ENCODE peak calls at places on chromosomes 7 and 10, in nine cellular contexts. One of them, this sample, is unnamed.

GRCh38 chr7:106170216-106170615 is 58.1 kb upstream of the SYPL1 start:
- DNase-seq in HT-29: no peak
- DNase-seq in stimulated activated CD4-positive, alpha-beta T cell treated with anti-CD3 and anti-CD28 coated beads, Interleukin-1b, Interleukin-23, amount 100 ng/mL, for 48 hours: no peak
- DNase-seq in T follicular helper cell: no peak
- DNase-seq in EL: no peak
- DNase-seq in NCI-H1436: no peak
- DNase-seq in stimulated activated naive CD8-positive, alpha-beta T cell treated with anti-CD3 and anti-CD28 coated beads, Interleukin-15, Interleukin-2, amounts not matched to agents 100 U/mL and 50 U/mL, for 24 hours: no peak
- DNase-seq in A549: no peak
- DNase-seq in activated T-helper 1 cell treated with anti-CD3 and anti-CD28 coated beads, Interleukin-2, amount 50 U/mL, for 16 hours: no peak
- DNase-seq in this sample: no peak

GRCh38 chr7:44325811-44326241 is 432 bp upstream of the CAMK2B start:
- DNase-seq in HT-29: no peak
- DNase-seq in stimulated activated CD4-positive, alpha-beta T cell treated with anti-CD3 and anti-CD28 coated beads, Interleukin-1b, Interleukin-23, amount 100 ng/mL, for 48 hours: no peak
- DNase-seq in T follicular helper cell: no peak
- DNase-seq in EL: no peak
- DNase-seq in NCI-H1436: no peak
- DNase-seq in stimulated activated naive CD8-positive, alpha-beta T cell treated with anti-CD3 and anti-CD28 coated beads, Interleukin-15, Interleukin-2, amounts not matched to agents 100 U/mL and 50 U/mL, for 24 hours: no peak
- DNase-seq in A549: peak; percentile 31
- DNase-seq in activated T-helper 1 cell treated with anti-CD3 and anti-CD28 coated beads, Interleukin-2, amount 50 U/mL, for 16 hours: no peak
- DNase-seq in this sample: no peak

GRCh38 chr10:46289209-46289810 is 2.5 kb downstream of the ANTXRL start:
- DNase-seq in HT-29: no peak
- DNase-seq in stimulated activated CD4-positive, alpha-beta T cell treated with anti-CD3 and anti-CD28 coated beads, Interleukin-1b, Interleukin-23, amount 100 ng/mL, for 48 hours: no peak
- DNase-seq in T follicular helper cell: no peak
- DNase-seq in EL: no peak
- DNase-seq in NCI-H1436: no peak
- DNase-seq in stimulated activated naive CD8-positive, alpha-beta T cell treated with anti-CD3 and anti-CD28 coated beads, Interleukin-15, Interleukin-2, amounts not matched to agents 100 U/mL and 50 U/mL, for 24 hours: no peak
- DNase-seq in A549: no peak
- DNase-seq in activated T-helper 1 cell treated with anti-CD3 and anti-CD28 coated beads, Interleukin-2, amount 50 U/mL, for 16 hours: no peak
- DNase-seq in this sample: no peak

GRCh38 chr7:150753826-150754603 is 16.8 kb downstream of the GIMAP5 start:
- DNase-seq in HT-29: peak; percentile 23
- DNase-seq in stimulated activated CD4-positive, alpha-beta T cell treated with anti-CD3 and anti-CD28 coated beads, Interleukin-1b, Interleukin-23, amount 100 ng/mL, for 48 hours: no peak
- DNase-seq in T follicular helper cell: no peak
- DNase-seq in EL: no peak
- DNase-seq in NCI-H1436: no peak
- DNase-seq in stimulated activated naive CD8-positive, alpha-beta T cell treated with anti-CD3 and anti-CD28 coated beads, Interleukin-15, Interleukin-2, amounts not matched to agents 100 U/mL and 50 U/mL, for 24 hours: peak; percentile 39
- DNase-seq in A549: no peak
- DNase-seq in activated T-helper 1 cell treated with anti-CD3 and anti-CD28 coated beads, Interleukin-2, amount 50 U/mL, for 16 hours: no peak
- DNase-seq in this sample: no peak

GRCh38 chr7:141161959-141162547 is 88.2 kb downstream of the TMEM178B start:
- DNase-seq in HT-29: no peak
- DNase-seq in stimulated activated CD4-positive, alpha-beta T cell treated with anti-CD3 and anti-CD28 coated beads, Interleukin-1b, Interleukin-23, amount 100 ng/mL, for 48 hours: no peak
- DNase-seq in T follicular helper cell: no peak
- DNase-seq in EL: no peak
- DNase-seq in NCI-H1436: no peak
- DNase-seq in stimulated activated naive CD8-positive, alpha-beta T cell treated with anti-CD3 and anti-CD28 coated beads, Interleukin-15, Interleukin-2, amounts not matched to agents 100 U/mL and 50 U/mL, for 24 hours: no peak
- DNase-seq in A549: no peak
- DNase-seq in activated T-helper 1 cell treated with anti-CD3 and anti-CD28 coated beads, Interleukin-2, amount 50 U/mL, for 16 hours: no peak
- DNase-seq in this sample: no peak

GRCh38 chr7:17948503-17949238 is 8.4 kb upstream of the SNX13 start:
- DNase-seq in HT-29: no peak
- DNase-seq in stimulated activated CD4-positive, alpha-beta T cell treated with anti-CD3 and anti-CD28 coated beads, Interleukin-1b, Interleukin-23, amount 100 ng/mL, for 48 hours: no peak
- DNase-seq in T follicular helper cell: no peak
- DNase-seq in EL: no peak
- DNase-seq in NCI-H1436: no peak
- DNase-seq in stimulated activated naive CD8-positive, alpha-beta T cell treated with anti-CD3 and anti-CD28 coated beads, Interleukin-15, Interleukin-2, amounts not matched to agents 100 U/mL and 50 U/mL, for 24 hours: no peak
- DNase-seq in A549: no peak
- DNase-seq in activated T-helper 1 cell treated with anti-CD3 and anti-CD28 coated beads, Interleukin-2, amount 50 U/mL, for 16 hours: no peak
- DNase-seq in this sample: no peak

GRCh38 chr7:79051915-79052314 is 401.6 kb downstream of the MAGI2 start:
- DNase-seq in HT-29: no peak
- DNase-seq in stimulated activated CD4-positive, alpha-beta T cell treated with anti-CD3 and anti-CD28 coated beads, Interleukin-1b, Interleukin-23, amount 100 ng/mL, for 48 hours: no peak
- DNase-seq in T follicular helper cell: no peak
- DNase-seq in EL: no peak
- DNase-seq in NCI-H1436: no peak
- DNase-seq in stimulated activated naive CD8-positive, alpha-beta T cell treated with anti-CD3 and anti-CD28 coated beads, Interleukin-15, Interleukin-2, amounts not matched to agents 100 U/mL and 50 U/mL, for 24 hours: no peak
- DNase-seq in A549: no peak
- DNase-seq in activated T-helper 1 cell treated with anti-CD3 and anti-CD28 coated beads, Interleukin-2, amount 50 U/mL, for 16 hours: no peak
- DNase-seq in this sample: no peak

GRCh38 chr7:45089314-45089891 is 634 bp upstream of the NACAD start:
- DNase-seq in HT-29: peak; percentile 52
- DNase-seq in stimulated activated CD4-positive, alpha-beta T cell treated with anti-CD3 and anti-CD28 coated beads, Interleukin-1b, Interleukin-23, amount 100 ng/mL, for 48 hours: peak; percentile 77
- DNase-seq in T follicular helper cell: peak; percentile 44
- DNase-seq in EL: peak; percentile 63
- DNase-seq in NCI-H1436: peak; percentile 86
- DNase-seq in stimulated activated naive CD8-positive, alpha-beta T cell treated with anti-CD3 and anti-CD28 coated beads, Interleukin-15, Interleukin-2, amounts not matched to agents 100 U/mL and 50 U/mL, for 24 hours: peak; percentile 77
- DNase-seq in A549: peak; percentile 61
- DNase-seq in activated T-helper 1 cell treated with anti-CD3 and anti-CD28 coated beads, Interleukin-2, amount 50 U/mL, for 16 hours: no peak
- DNase-seq in this sample: peak; percentile 32

GRCh38 chr7:139118803-139119485 is 9.4 kb upstream of the ZC3HAV1 start:
- DNase-seq in HT-29: no peak
- DNase-seq in stimulated activated CD4-positive, alpha-beta T cell treated with anti-CD3 and anti-CD28 coated beads, Interleukin-1b, Interleukin-23, amount 100 ng/mL, for 48 hours: no peak
- DNase-seq in T follicular helper cell: no peak
- DNase-seq in EL: no peak
- DNase-seq in NCI-H1436: no peak
- DNase-seq in stimulated activated naive CD8-positive, alpha-beta T cell treated with anti-CD3 and anti-CD28 coated beads, Interleukin-15, Interleukin-2, amounts not matched to agents 100 U/mL and 50 U/mL, for 24 hours: peak; percentile 43
- DNase-seq in A549: no peak
- DNase-seq in activated T-helper 1 cell treated with anti-CD3 and anti-CD28 coated beads, Interleukin-2, amount 50 U/mL, for 16 hours: no peak
- DNase-seq in this sample: no peak

GRCh38 chr7:129665013-129665401 is 53.5 kb downstream of the NRF1 start:
- DNase-seq in HT-29: no peak
- DNase-seq in stimulated activated CD4-positive, alpha-beta T cell treated with anti-CD3 and anti-CD28 coated beads, Interleukin-1b, Interleukin-23, amount 100 ng/mL, for 48 hours: no peak
- DNase-seq in T follicular helper cell: no peak
- DNase-seq in EL: peak; percentile 96
- DNase-seq in NCI-H1436: no peak
- DNase-seq in stimulated activated naive CD8-positive, alpha-beta T cell treated with anti-CD3 and anti-CD28 coated beads, Interleukin-15, Interleukin-2, amounts not matched to agents 100 U/mL and 50 U/mL, for 24 hours: no peak
- DNase-seq in A549: peak; percentile 83
- DNase-seq in activated T-helper 1 cell treated with anti-CD3 and anti-CD28 coated beads, Interleukin-2, amount 50 U/mL, for 16 hours: no peak
- DNase-seq in this sample: no peak

GRCh38 chr7:44289341-44290249 is 35.8 kb downstream of the CAMK2B start:
- DNase-seq in HT-29: no peak
- DNase-seq in stimulated activated CD4-positive, alpha-beta T cell treated with anti-CD3 and anti-CD28 coated beads, Interleukin-1b, Interleukin-23, amount 100 ng/mL, for 48 hours: no peak
- DNase-seq in T follicular helper cell: no peak
- DNase-seq in EL: no peak
- DNase-seq in NCI-H1436: no peak
- DNase-seq in stimulated activated naive CD8-positive, alpha-beta T cell treated with anti-CD3 and anti-CD28 coated beads, Interleukin-15, Interleukin-2, amounts not matched to agents 100 U/mL and 50 U/mL, for 24 hours: no peak
- DNase-seq in A549: no peak
- DNase-seq in activated T-helper 1 cell treated with anti-CD3 and anti-CD28 coated beads, Interleukin-2, amount 50 U/mL, for 16 hours: no peak
- DNase-seq in this sample: no peak

GRCh38 chr10:42864575-42864974 is 82.0 kb downstream of the BMS1 start:
- DNase-seq in HT-29: peak; percentile 23
- DNase-seq in stimulated activated CD4-positive, alpha-beta T cell treated with anti-CD3 and anti-CD28 coated beads, Interleukin-1b, Interleukin-23, amount 100 ng/mL, for 48 hours: no peak
- DNase-seq in T follicular helper cell: no peak
- DNase-seq in EL: peak; percentile 26
- DNase-seq in NCI-H1436: no peak
- DNase-seq in stimulated activated naive CD8-positive, alpha-beta T cell treated with anti-CD3 and anti-CD28 coated beads, Interleukin-15, Interleukin-2, amounts not matched to agents 100 U/mL and 50 U/mL, for 24 hours: no peak
- DNase-seq in A549: peak; percentile 54
- DNase-seq in activated T-helper 1 cell treated with anti-CD3 and anti-CD28 coated beads, Interleukin-2, amount 50 U/mL, for 16 hours: no peak
- DNase-seq in this sample: no peak

GRCh38 chr10:124010563-124011131 is 82.8 kb downstream of the CHST15 start:
- DNase-seq in HT-29: no peak
- DNase-seq in stimulated activated CD4-positive, alpha-beta T cell treated with anti-CD3 and anti-CD28 coated beads, Interleukin-1b, Interleukin-23, amount 100 ng/mL, for 48 hours: no peak
- DNase-seq in T follicular helper cell: no peak
- DNase-seq in EL: no peak
- DNase-seq in NCI-H1436: no peak
- DNase-seq in stimulated activated naive CD8-positive, alpha-beta T cell treated with anti-CD3 and anti-CD28 coated beads, Interleukin-15, Interleukin-2, amounts not matched to agents 100 U/mL and 50 U/mL, for 24 hours: no peak
- DNase-seq in A549: no peak
- DNase-seq in activated T-helper 1 cell treated with anti-CD3 and anti-CD28 coated beads, Interleukin-2, amount 50 U/mL, for 16 hours: no peak
- DNase-seq in this sample: no peak

GRCh38 chr10:74047304-74047703 is 49.4 kb downstream of the VCL start:
- DNase-seq in HT-29: no peak
- DNase-seq in stimulated activated CD4-positive, alpha-beta T cell treated with anti-CD3 and anti-CD28 coated beads, Interleukin-1b, Interleukin-23, amount 100 ng/mL, for 48 hours: no peak
- DNase-seq in T follicular helper cell: no peak
- DNase-seq in EL: peak; percentile 88
- DNase-seq in NCI-H1436: no peak
- DNase-seq in stimulated activated naive CD8-positive, alpha-beta T cell treated with anti-CD3 and anti-CD28 coated beads, Interleukin-15, Interleukin-2, amounts not matched to agents 100 U/mL and 50 U/mL, for 24 hours: no peak
- DNase-seq in A549: no peak
- DNase-seq in activated T-helper 1 cell treated with anti-CD3 and anti-CD28 coated beads, Interleukin-2, amount 50 U/mL, for 16 hours: no peak
- DNase-seq in this sample: no peak

GRCh38 chr10:88282876-88283275 is 300.2 kb downstream of the RNLS start:
- DNase-seq in HT-29: no peak
- DNase-seq in stimulated activated CD4-positive, alpha-beta T cell treated with anti-CD3 and anti-CD28 coated beads, Interleukin-1b, Interleukin-23, amount 100 ng/mL, for 48 hours: no peak
- DNase-seq in T follicular helper cell: no peak
- DNase-seq in EL: no peak
- DNase-seq in NCI-H1436: no peak
- DNase-seq in stimulated activated naive CD8-positive, alpha-beta T cell treated with anti-CD3 and anti-CD28 coated beads, Interleukin-15, Interleukin-2, amounts not matched to agents 100 U/mL and 50 U/mL, for 24 hours: no peak
- DNase-seq in A549: no peak
- DNase-seq in activated T-helper 1 cell treated with anti-CD3 and anti-CD28 coated beads, Interleukin-2, amount 50 U/mL, for 16 hours: no peak
- DNase-seq in this sample: no peak

GRCh38 chr7:130996841-130997231 is 262.8 kb upstream of the KLF14 start:
- DNase-seq in HT-29: peak; percentile 93
- DNase-seq in stimulated activated CD4-positive, alpha-beta T cell treated with anti-CD3 and anti-CD28 coated beads, Interleukin-1b, Interleukin-23, amount 100 ng/mL, for 48 hours: peak; percentile 56
- DNase-seq in T follicular helper cell: no peak
- DNase-seq in EL: peak; percentile 24
- DNase-seq in NCI-H1436: peak; percentile 41
- DNase-seq in stimulated activated naive CD8-positive, alpha-beta T cell treated with anti-CD3 and anti-CD28 coated beads, Interleukin-15, Interleukin-2, amounts not matched to agents 100 U/mL and 50 U/mL, for 24 hours: peak; percentile 51
- DNase-seq in A549: peak; percentile 69
- DNase-seq in activated T-helper 1 cell treated with anti-CD3 and anti-CD28 coated beads, Interleukin-2, amount 50 U/mL, for 16 hours: no peak
- DNase-seq in this sample: no peak

GRCh38 chr7:35906191-35906908 is 105.5 kb downstream of the SEPTIN7 start:
- DNase-seq in HT-29: peak; percentile 92
- DNase-seq in stimulated activated CD4-positive, alpha-beta T cell treated with anti-CD3 and anti-CD28 coated beads, Interleukin-1b, Interleukin-23, amount 100 ng/mL, for 48 hours: peak; percentile 49
- DNase-seq in T follicular helper cell: peak; percentile 58
- DNase-seq in EL: peak; percentile 74
- DNase-seq in NCI-H1436: peak; percentile 63
- DNase-seq in stimulated activated naive CD8-positive, alpha-beta T cell treated with anti-CD3 and anti-CD28 coated beads, Interleukin-15, Interleukin-2, amounts not matched to agents 100 U/mL and 50 U/mL, for 24 hours: peak; percentile 64
- DNase-seq in A549: peak; percentile 84
- DNase-seq in activated T-helper 1 cell treated with anti-CD3 and anti-CD28 coated beads, Interleukin-2, amount 50 U/mL, for 16 hours: peak; percentile 38
- DNase-seq in this sample: no peak

GRCh38 chr7:88267421-88267820 is 39.3 kb downstream of the STEAP4 start:
- DNase-seq in HT-29: no peak
- DNase-seq in stimulated activated CD4-positive, alpha-beta T cell treated with anti-CD3 and anti-CD28 coated beads, Interleukin-1b, Interleukin-23, amount 100 ng/mL, for 48 hours: no peak
- DNase-seq in T follicular helper cell: no peak
- DNase-seq in EL: no peak
- DNase-seq in NCI-H1436: no peak
- DNase-seq in stimulated activated naive CD8-positive, alpha-beta T cell treated with anti-CD3 and anti-CD28 coated beads, Interleukin-15, Interleukin-2, amounts not matched to agents 100 U/mL and 50 U/mL, for 24 hours: no peak
- DNase-seq in A549: no peak
- DNase-seq in activated T-helper 1 cell treated with anti-CD3 and anti-CD28 coated beads, Interleukin-2, amount 50 U/mL, for 16 hours: no peak
- DNase-seq in this sample: no peak

GRCh38 chr7:36300696-36301350 is 88.8 kb upstream of the ANLN start:
- DNase-seq in HT-29: no peak
- DNase-seq in stimulated activated CD4-positive, alpha-beta T cell treated with anti-CD3 and anti-CD28 coated beads, Interleukin-1b, Interleukin-23, amount 100 ng/mL, for 48 hours: no peak
- DNase-seq in T follicular helper cell: no peak
- DNase-seq in EL: peak; percentile 32
- DNase-seq in NCI-H1436: no peak
- DNase-seq in stimulated activated naive CD8-positive, alpha-beta T cell treated with anti-CD3 and anti-CD28 coated beads, Interleukin-15, Interleukin-2, amounts not matched to agents 100 U/mL and 50 U/mL, for 24 hours: no peak
- DNase-seq in A549: no peak
- DNase-seq in activated T-helper 1 cell treated with anti-CD3 and anti-CD28 coated beads, Interleukin-2, amount 50 U/mL, for 16 hours: no peak
- DNase-seq in this sample: no peak

GRCh38 chr10:59362991-59363390 is 642 bp upstream of the FAM13C start:
- DNase-seq in HT-29: peak; percentile 4
- DNase-seq in stimulated activated CD4-positive, alpha-beta T cell treated with anti-CD3 and anti-CD28 coated beads, Interleukin-1b, Interleukin-23, amount 100 ng/mL, for 48 hours: no peak
- DNase-seq in T follicular helper cell: no peak
- DNase-seq in EL: peak; percentile 20
- DNase-seq in NCI-H1436: peak; percentile 39
- DNase-seq in stimulated activated naive CD8-positive, alpha-beta T cell treated with anti-CD3 and anti-CD28 coated beads, Interleukin-15, Interleukin-2, amounts not matched to agents 100 U/mL and 50 U/mL, for 24 hours: no peak
- DNase-seq in A549: peak; percentile 4
- DNase-seq in activated T-helper 1 cell treated with anti-CD3 and anti-CD28 coated beads, Interleukin-2, amount 50 U/mL, for 16 hours: no peak
- DNase-seq in this sample: no peak

This sample was measured in activated gamma-delta T cell.